ENCODE peak calls at places on chromosomes 4 and X, in eight cellular contexts. Q, T, J, P, V, N, K and O are unnamed samples.

GRCh38 chr4:110970642-110971041 is 347.8 kb upstream of the PITX2 start:
- DNase-seq in P (peak; percentile 40), T (no peak), J (peak; percentile 15), Q (peak; percentile 29), V (no peak), K (no peak), N (peak; percentile 51), O (no peak)

GRCh38 chrX:149456476-149457245 is 48.4 kb downstream of the IDS start:
- DNase-seq in V (no peak), T (no peak), N (no peak), P (no peak), J (no peak), Q (no peak), K (no peak), O (no peak)

GRCh38 chr4:146368209-146368608 is 153.5 kb downstream of the SLC10A7 start:
- DNase-seq in J (no peak), Q (no peak), V (no peak), N (no peak), K (no peak), T (no peak), P (no peak), O (peak; percentile 11)

GRCh38 chrX:24702362-24703184 is 8.9 kb downstream of the POLA1 start:
- DNase-seq in V (no peak), K (no peak), P (no peak), Q (no peak), T (no peak), J (no peak), N (no peak), O (no peak)

GRCh38 chr4:61911313-61911756 is 711.2 kb downstream of the ADGRL3 start:
- DNase-seq in Q (no peak), T (no peak), N (no peak), P (no peak), J (no peak), K (no peak), V (no peak), O (no peak)

GRCh38 chrX:36978886-36979285 is 29.3 kb upstream of the FAM47C start:
- DNase-seq in N (no peak), J (no peak), V (no peak), T (no peak), Q (no peak), P (peak; percentile 12), K (no peak), O (no peak)

GRCh38 chr4:5371415-5372190 is 320.3 kb downstream of the STK32B start:
- DNase-seq in V (no peak), N (peak; percentile 81), T (no peak), J (no peak), K (no peak), Q (no peak), P (peak; percentile 65), O (no peak)

GRCh38 chr4:142473960-142474338 is 372.2 kb downstream of the INPP4B start:
- DNase-seq in N (no peak), J (no peak), P (no peak), Q (no peak), T (no peak), K (no peak), V (no peak), O (no peak)

GRCh38 chr4:13907255-13907751 is 279.8 kb upstream of the BOD1L1 start:
- DNase-seq in T (no peak), P (peak; percentile 97), N (peak; percentile 96), V (no peak), Q (no peak), J (no peak), K (no peak), O (peak; percentile 73)

GRCh38 chrX:56790778-56791177 is 61.7 kb downstream of the NBDY start:
- DNase-seq in T (no peak), K (no peak), V (no peak), P (no peak), N (no peak), Q (no peak), J (no peak), O (no peak)

GRCh38 chr4:156584100-156584499 is 387.5 kb downstream of the PDGFC start:
- DNase-seq in N (no peak), K (no peak), T (no peak), Q (no peak), P (no peak), J (no peak), V (no peak), O (no peak)

GRCh38 chrX:9267415-9267814 is 197.4 kb upstream of the TBL1X start:
- DNase-seq in N (peak; percentile 65), J (no peak), Q (no peak), T (no peak), P (no peak), K (no peak), V (no peak), O (no peak)

GRCh38 chrX:46979340-46979739 is 67.1 kb downstream of the JADE3 start:
- DNase-seq in N (peak; percentile 20), K (no peak), T (no peak), J (no peak), P (peak; percentile 26), Q (no peak), V (no peak), O (no peak)

GRCh38 chrX:132815643-132816042 is 142.8 kb downstream of the HS6ST2 start:
- DNase-seq in K (no peak), T (no peak), J (no peak), N (no peak), V (no peak), Q (no peak), P (no peak), O (no peak)

GRCh38 chr4:85598936-85599335 is 124.0 kb downstream of the ARHGAP24 start:
- DNase-seq in J (no peak), T (no peak), K (no peak), Q (no peak), P (no peak), N (no peak), V (no peak), O (no peak)

GRCh38 chrX:153625271-153626024 is 21.6 kb upstream of the DUSP9 start:
- DNase-seq in P (no peak), Q (no peak), T (no peak), V (no peak), J (no peak), N (no peak), K (no peak), O (no peak)

GRCh38 chrX:49884290-49884862 is 5.1 kb downstream of the USP27X start:
- DNase-seq in Q (peak; percentile 59), N (peak; percentile 56), P (peak; percentile 54), T (peak; percentile 51), J (peak; percentile 41), V (peak; percentile 6), K (peak; percentile 17), O (no peak)

GRCh38 chr4:7422098-7422897 is 12.4 kb downstream of the PSAPL1 start:
- DNase-seq in P (no peak), T (no peak), N (no peak), Q (no peak), K (no peak), J (no peak), V (no peak), O (no peak)

GRCh38 chrX:48761674-48762471 is at the start of gene GLOD5:
- DNase-seq in N (peak; percentile 39), T (no peak), K (no peak), V (no peak), P (no peak), J (peak; percentile 62), Q (no peak), O (no peak)

GRCh38 chr4:109472343-109472761 is 38.7 kb downstream of the SEC24B start:
- DNase-seq in K (no peak), T (no peak), Q (no peak), J (no peak), V (no peak), N (peak; percentile 7), P (peak; percentile 42), O (no peak)

GRCh38 chrX:35919536-35920309 is at the start of gene CFAP47:
- DNase-seq in V (peak; percentile 32), P (no peak), K (no peak), J (peak; percentile 77), T (no peak), Q (peak; percentile 18), N (peak; percentile 36), O (no peak)

GRCh38 chrX:138006176-138006575 is 440.2 kb downstream of the ZIC3 start:
- DNase-seq in V (no peak), Q (no peak), K (no peak), T (no peak), P (no peak), N (no peak), J (no peak), O (no peak)

GRCh38 chrX:55135171-55135570 is 46.4 kb downstream of the PAGE2 start:
- DNase-seq in K (peak; percentile 3), J (no peak), N (peak; percentile 45), P (peak; percentile 12), V (peak; percentile 2), Q (peak; percentile 2), T (peak; percentile 9), O (no peak)

GRCh38 chrX:13432376-13432775 is 112.5 kb upstream of the ATXN3L start:
- DNase-seq in P (peak; percentile 87), Q (no peak), J (no peak), N (peak; percentile 60), K (no peak), V (no peak), T (no peak), O (peak; percentile 75)

GRCh38 chr4:76301068-76301774 is 5.3 kb upstream of the STBD1 start:
- DNase-seq in K (no peak), J (no peak), N (peak; percentile 66), Q (no peak), P (peak; percentile 67), T (no peak), V (no peak), O (no peak)

GRCh38 chr4:163665521-163666334 is 171.2 kb downstream of the TMA16 start:
- DNase-seq in V (no peak), P (no peak), J (no peak), Q (no peak), N (no peak), K (no peak), T (no peak), O (no peak)

GRCh38 chrX:147875866-147876596 is 35.7 kb upstream of the FMR1 start:
- DNase-seq in J (no peak), V (no peak), N (no peak), T (no peak), P (no peak), Q (no peak), K (no peak), O (no peak)

GRCh38 chrX:18149454-18149853 is 71.2 kb downstream of the BEND2 start:
- DNase-seq in J (no peak), Q (no peak), P (no peak), V (no peak), N (peak; percentile 66), K (no peak), T (no peak), O (no peak)

GRCh38 chr4:139814285-139815015 is 148.8 kb downstream of the MGST2 start:
- DNase-seq in T (no peak), P (no peak), J (peak; percentile 52), Q (no peak), K (no peak), N (no peak), V (peak; percentile 23), O (no peak)

GRCh38 chr4:142350886-142351285 is 495.2 kb downstream of the INPP4B start:
- DNase-seq in J (peak; percentile 14), K (no peak), V (no peak), Q (no peak), P (no peak), T (no peak), N (peak; percentile 25), O (no peak)

GRCh38 chr4:142336251-142336934 is 509.7 kb downstream of the INPP4B start:
- DNase-seq in T (no peak), K (no peak), P (no peak), Q (no peak), N (no peak), V (no peak), J (no peak), O (no peak)

GRCh38 chr4:173489514-173489913 is 40.5 kb downstream of the HAND2 start:
- DNase-seq in K (no peak), P (no peak), J (no peak), T (no peak), V (no peak), Q (no peak), N (no peak), O (no peak)

GRCh38 chr4:7960790-7961655 is 21.4 kb upstream of the AFAP1 start:
- DNase-seq in P (no peak), J (no peak), Q (no peak), V (peak; percentile 72), K (no peak), T (no peak), N (peak; percentile 80), O (peak; percentile 91)

GRCh38 chrX:1521459-1521956 is 15.5 kb downstream of the P2RY8 start:
- DNase-seq in T (peak; percentile 53), P (no peak), N (peak; percentile 35), Q (no peak), J (no peak), K (peak; percentile 39), V (no peak), O (no peak)